ENCODE peak calls at places on chromosomes 4 and X, in seven cellular contexts. One of them, this sample, is unnamed.

GRCh38 chr4:7462509-7462971 is 27.8 kb upstream of the PSAPL1 start:
- DNase-seq in epithelial cell of esophagus: no peak
- DNase-seq in epithelial cell of proximal tubule: no peak
- DNase-seq in astrocyte of the spinal cord: no peak
- DNase-seq in brain microvascular endothelial cell: no peak
- DNase-seq in IMR-90: peak
- DNase-seq in transverse colon: no peak
- DNase-seq in this sample: no peak

GRCh38 chr4:174658246-174658645 is 136.0 kb upstream of the HPGD start:
- DNase-seq in epithelial cell of esophagus: no peak
- DNase-seq in epithelial cell of proximal tubule: no peak
- DNase-seq in astrocyte of the spinal cord: no peak
- DNase-seq in brain microvascular endothelial cell: no peak
- DNase-seq in IMR-90: no peak
- DNase-seq in transverse colon: no peak
- DNase-seq in this sample: no peak

GRCh38 chr4:57233391-57233790 is 123.2 kb upstream of the IGFBP7 start:
- DNase-seq in epithelial cell of esophagus: peak
- DNase-seq in epithelial cell of proximal tubule: no peak
- DNase-seq in astrocyte of the spinal cord: peak
- DNase-seq in brain microvascular endothelial cell: peak
- DNase-seq in IMR-90: peak
- DNase-seq in transverse colon: no peak
- DNase-seq in this sample: no peak

GRCh38 chr4:76905521-76905920 is 7.6 kb upstream of the SOWAHB start:
- DNase-seq in epithelial cell of esophagus: no peak
- DNase-seq in epithelial cell of proximal tubule: no peak
- DNase-seq in astrocyte of the spinal cord: peak
- DNase-seq in brain microvascular endothelial cell: peak
- DNase-seq in IMR-90: peak
- DNase-seq in transverse colon: no peak
- DNase-seq in this sample: peak

GRCh38 chr4:38567448-38567847 is 96.6 kb upstream of the KLF3 start:
- DNase-seq in epithelial cell of esophagus: peak
- DNase-seq in epithelial cell of proximal tubule: no peak
- DNase-seq in astrocyte of the spinal cord: no peak
- DNase-seq in brain microvascular endothelial cell: no peak
- DNase-seq in IMR-90: peak
- DNase-seq in transverse colon: no peak
- DNase-seq in this sample: no peak

GRCh38 chr4:119785963-119786362 is 157.4 kb upstream of the PDE5A start:
- DNase-seq in epithelial cell of esophagus: peak
- DNase-seq in epithelial cell of proximal tubule: no peak
- DNase-seq in astrocyte of the spinal cord: peak
- DNase-seq in brain microvascular endothelial cell: peak
- DNase-seq in IMR-90: peak
- DNase-seq in transverse colon: peak
- DNase-seq in this sample: no peak

GRCh38 chrX:37796302-37796701 is 16.4 kb downstream of the CYBB start:
- DNase-seq in epithelial cell of esophagus: no peak
- DNase-seq in epithelial cell of proximal tubule: no peak
- DNase-seq in astrocyte of the spinal cord: no peak
- DNase-seq in brain microvascular endothelial cell: no peak
- DNase-seq in IMR-90: no peak
- DNase-seq in transverse colon: no peak
- DNase-seq in this sample: no peak

GRCh38 chrX:63012574-63012973 is 338.6 kb downstream of the SPIN4 start:
- DNase-seq in epithelial cell of esophagus: no peak
- DNase-seq in epithelial cell of proximal tubule: no peak
- DNase-seq in astrocyte of the spinal cord: no peak
- DNase-seq in brain microvascular endothelial cell: no peak
- DNase-seq in IMR-90: no peak
- DNase-seq in transverse colon: no peak
- DNase-seq in this sample: no peak

GRCh38 chr4:41957634-41958033 is 22.4 kb downstream of the TMEM33 start:
- DNase-seq in epithelial cell of esophagus: peak
- DNase-seq in epithelial cell of proximal tubule: no peak
- DNase-seq in astrocyte of the spinal cord: no peak
- DNase-seq in brain microvascular endothelial cell: no peak
- DNase-seq in IMR-90: peak
- DNase-seq in transverse colon: no peak
- DNase-seq in this sample: no peak

GRCh38 chr4:21885241-21885640 is 63.3 kb downstream of the KCNIP4 start:
- DNase-seq in epithelial cell of esophagus: no peak
- DNase-seq in epithelial cell of proximal tubule: no peak
- DNase-seq in astrocyte of the spinal cord: peak
- DNase-seq in brain microvascular endothelial cell: peak
- DNase-seq in IMR-90: peak
- DNase-seq in transverse colon: no peak
- DNase-seq in this sample: peak

GRCh38 chrX:1419545-1420355 is 27.8 kb upstream of the SLC25A6 start:
- DNase-seq in epithelial cell of esophagus: no peak
- DNase-seq in epithelial cell of proximal tubule: no peak
- DNase-seq in astrocyte of the spinal cord: no peak
- DNase-seq in brain microvascular endothelial cell: no peak
- DNase-seq in IMR-90: no peak
- DNase-seq in transverse colon: no peak
- DNase-seq in this sample: no peak

GRCh38 chrX:42680651-42681050 is 97.3 kb downstream of the PPP1R2C start:
- DNase-seq in epithelial cell of esophagus: peak
- DNase-seq in epithelial cell of proximal tubule: no peak
- DNase-seq in astrocyte of the spinal cord: peak
- DNase-seq in brain microvascular endothelial cell: peak
- DNase-seq in IMR-90: no peak
- DNase-seq in transverse colon: no peak
- DNase-seq in this sample: no peak

GRCh38 chr4:145285928-145286327 is 105.5 kb upstream of the OTUD4 start:
- DNase-seq in epithelial cell of esophagus: peak
- DNase-seq in epithelial cell of proximal tubule: peak
- DNase-seq in astrocyte of the spinal cord: peak
- DNase-seq in brain microvascular endothelial cell: peak
- DNase-seq in IMR-90: peak
- DNase-seq in transverse colon: no peak
- DNase-seq in this sample: no peak

GRCh38 chrX:48703642-48704481 is 7.3 kb downstream of the SUV39H1 start:
- DNase-seq in epithelial cell of esophagus: peak
- DNase-seq in epithelial cell of proximal tubule: no peak
- DNase-seq in astrocyte of the spinal cord: peak
- DNase-seq in brain microvascular endothelial cell: no peak
- DNase-seq in IMR-90: peak
- DNase-seq in transverse colon: no peak
- DNase-seq in this sample: no peak

GRCh38 chrX:14064632-14065432 is 35.1 kb upstream of the GEMIN8 start:
- DNase-seq in epithelial cell of esophagus: peak
- DNase-seq in epithelial cell of proximal tubule: no peak
- DNase-seq in astrocyte of the spinal cord: peak
- DNase-seq in brain microvascular endothelial cell: peak
- DNase-seq in IMR-90: peak
- DNase-seq in transverse colon: peak
- DNase-seq in this sample: no peak

GRCh38 chrX:136219893-136220292 is 31.3 kb downstream of the MAP7D3 start:
- DNase-seq in epithelial cell of esophagus: no peak
- DNase-seq in epithelial cell of proximal tubule: no peak
- DNase-seq in astrocyte of the spinal cord: no peak
- DNase-seq in brain microvascular endothelial cell: no peak
- DNase-seq in IMR-90: no peak
- DNase-seq in transverse colon: no peak
- DNase-seq in this sample: no peak

GRCh38 chrX:123835661-123836371 is 24.0 kb upstream of the XIAP start:
- DNase-seq in epithelial cell of esophagus: peak
- DNase-seq in epithelial cell of proximal tubule: no peak
- DNase-seq in astrocyte of the spinal cord: peak
- DNase-seq in brain microvascular endothelial cell: peak
- DNase-seq in IMR-90: peak
- DNase-seq in transverse colon: peak
- DNase-seq in this sample: no peak

GRCh38 chrX:141405486-141405877 is 163.2 kb upstream of the SPANXC start:
- DNase-seq in epithelial cell of esophagus: peak
- DNase-seq in epithelial cell of proximal tubule: no peak
- DNase-seq in astrocyte of the spinal cord: peak
- DNase-seq in brain microvascular endothelial cell: peak
- DNase-seq in IMR-90: no peak
- DNase-seq in transverse colon: no peak
- DNase-seq in this sample: no peak

GRCh38 chr4:6409381-6409780 is 63.0 kb downstream of the PPP2R2C start:
- DNase-seq in epithelial cell of esophagus: no peak
- DNase-seq in epithelial cell of proximal tubule: no peak
- DNase-seq in astrocyte of the spinal cord: no peak
- DNase-seq in brain microvascular endothelial cell: no peak
- DNase-seq in IMR-90: no peak
- DNase-seq in transverse colon: no peak
- DNase-seq in this sample: no peak

GRCh38 chr4:184536070-184536880 is 61.9 kb upstream of the IRF2 start:
- DNase-seq in epithelial cell of esophagus: peak
- DNase-seq in epithelial cell of proximal tubule: no peak
- DNase-seq in astrocyte of the spinal cord: no peak
- DNase-seq in brain microvascular endothelial cell: no peak
- DNase-seq in IMR-90: no peak
- DNase-seq in transverse colon: peak
- DNase-seq in this sample: no peak

GRCh38 chr4:111712093-111712677 is 433.1 kb upstream of the FAM241A start:
- DNase-seq in epithelial cell of esophagus: no peak
- DNase-seq in epithelial cell of proximal tubule: no peak
- DNase-seq in astrocyte of the spinal cord: no peak
- DNase-seq in brain microvascular endothelial cell: no peak
- DNase-seq in IMR-90: no peak
- DNase-seq in transverse colon: no peak
- DNase-seq in this sample: no peak

GRCh38 chrX:133544105-133544504 is 128.8 kb upstream of the GPC4 start:
- DNase-seq in epithelial cell of esophagus: peak
- DNase-seq in epithelial cell of proximal tubule: peak
- DNase-seq in astrocyte of the spinal cord: peak
- DNase-seq in brain microvascular endothelial cell: peak
- DNase-seq in IMR-90: peak
- DNase-seq in transverse colon: no peak
- DNase-seq in this sample: no peak

GRCh38 chrX:135295238-135295943 is 13.9 kb upstream of the ETDC start:
- DNase-seq in epithelial cell of esophagus: peak
- DNase-seq in epithelial cell of proximal tubule: no peak
- DNase-seq in astrocyte of the spinal cord: peak
- DNase-seq in brain microvascular endothelial cell: peak
- DNase-seq in IMR-90: peak
- DNase-seq in transverse colon: peak
- DNase-seq in this sample: no peak

GRCh38 chr4:145815027-145815612 is 123.5 kb downstream of the ZNF827 start:
- DNase-seq in epithelial cell of esophagus: no peak
- DNase-seq in epithelial cell of proximal tubule: no peak
- DNase-seq in astrocyte of the spinal cord: no peak
- DNase-seq in brain microvascular endothelial cell: no peak
- DNase-seq in IMR-90: no peak
- DNase-seq in transverse colon: no peak
- DNase-seq in this sample: no peak

GRCh38 chrX:113412106-113412505 is 571.5 kb upstream of the AMOT start:
- DNase-seq in epithelial cell of esophagus: no peak
- DNase-seq in epithelial cell of proximal tubule: no peak
- DNase-seq in astrocyte of the spinal cord: no peak
- DNase-seq in brain microvascular endothelial cell: no peak
- DNase-seq in IMR-90: no peak
- DNase-seq in transverse colon: no peak
- DNase-seq in this sample: no peak

GRCh38 chr4:130747842-130748241 is 1651.9 kb downstream of the C4orf33 start:
- DNase-seq in epithelial cell of esophagus: peak
- DNase-seq in epithelial cell of proximal tubule: no peak
- DNase-seq in astrocyte of the spinal cord: peak
- DNase-seq in brain microvascular endothelial cell: no peak
- DNase-seq in IMR-90: no peak
- DNase-seq in transverse colon: no peak
- DNase-seq in this sample: no peak

DNA sequence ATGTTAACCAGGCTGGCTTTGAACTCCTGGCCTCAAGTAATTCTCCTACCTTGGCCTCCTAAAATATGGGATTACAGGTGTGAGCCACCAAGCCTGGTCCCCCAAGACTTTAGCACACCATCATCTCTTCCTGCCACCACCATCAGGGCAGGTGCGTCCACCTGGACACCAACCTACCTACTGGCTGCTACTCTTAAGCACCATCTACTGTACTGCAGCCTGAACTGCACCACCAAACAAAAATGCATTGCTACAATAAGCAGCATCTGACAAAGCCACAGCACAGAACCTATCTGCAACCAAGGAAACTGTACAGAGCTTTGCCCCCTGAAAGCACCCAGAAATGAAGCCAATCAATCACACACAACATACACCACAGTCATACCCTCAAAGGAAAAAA is 139.7 kb downstream of the EFHC2 start:
- DNase-seq in epithelial cell of esophagus: peak
- DNase-seq in epithelial cell of proximal tubule: no peak
- DNase-seq in astrocyte of the spinal cord: no peak
- DNase-seq in brain microvascular endothelial cell: no peak
- DNase-seq in IMR-90: no peak
- DNase-seq in transverse colon: no peak
- DNase-seq in this sample: no peak
- TF ChIP-seq CTCF in epithelial cell of esophagus: peak
- TF ChIP-seq CTCF in epithelial cell of proximal tubule: peak
- TF ChIP-seq CTCF in astrocyte of the spinal cord: peak
- TF ChIP-seq CTCF in brain microvascular endothelial cell: no peak
- TF ChIP-seq CTCF in IMR-90: no peak
- TF ChIP-seq CTCF in transverse colon: no peak
- TF ChIP-seq CTCF in this sample: no peak

GRCh38 chr4:54971474-54971950 is 153.9 kb downstream of the KDR start:
- DNase-seq in epithelial cell of esophagus: peak
- DNase-seq in epithelial cell of proximal tubule: peak
- DNase-seq in astrocyte of the spinal cord: peak
- DNase-seq in brain microvascular endothelial cell: peak
- DNase-seq in IMR-90: peak
- DNase-seq in transverse colon: no peak
- DNase-seq in this sample: peak
- TF ChIP-seq CTCF in epithelial cell of esophagus: peak
- TF ChIP-seq CTCF in epithelial cell of proximal tubule: peak
- TF ChIP-seq CTCF in astrocyte of the spinal cord: peak
- TF ChIP-seq CTCF in brain microvascular endothelial cell: peak
- TF ChIP-seq CTCF in IMR-90: peak
- TF ChIP-seq CTCF in transverse colon: peak
- TF ChIP-seq CTCF in this sample: peak

GRCh38 chr4:99734583-99735322 is 77.1 kb upstream of the C4orf54 start:
- DNase-seq in epithelial cell of esophagus: no peak
- DNase-seq in epithelial cell of proximal tubule: no peak
- DNase-seq in astrocyte of the spinal cord: no peak
- DNase-seq in brain microvascular endothelial cell: no peak
- DNase-seq in IMR-90: no peak
- DNase-seq in transverse colon: no peak
- DNase-seq in this sample: no peak
- TF ChIP-seq CTCF in epithelial cell of esophagus: no peak
- TF ChIP-seq CTCF in epithelial cell of proximal tubule: no peak
- TF ChIP-seq CTCF in astrocyte of the spinal cord: no peak
- TF ChIP-seq CTCF in brain microvascular endothelial cell: no peak
- TF ChIP-seq CTCF in IMR-90: no peak
- TF ChIP-seq CTCF in transverse colon: no peak
- TF ChIP-seq CTCF in this sample: no peak

GRCh38 chr4:61841710-61842109 is 641.6 kb downstream of the ADGRL3 start:
- DNase-seq in epithelial cell of esophagus: no peak
- DNase-seq in epithelial cell of proximal tubule: no peak
- DNase-seq in astrocyte of the spinal cord: no peak
- DNase-seq in brain microvascular endothelial cell: no peak
- DNase-seq in IMR-90: no peak
- DNase-seq in transverse colon: no peak
- DNase-seq in this sample: no peak

GRCh38 chr4:61831987-61832386 is 631.9 kb downstream of the ADGRL3 start:
- DNase-seq in epithelial cell of esophagus: no peak
- DNase-seq in epithelial cell of proximal tubule: no peak
- DNase-seq in astrocyte of the spinal cord: no peak
- DNase-seq in brain microvascular endothelial cell: no peak
- DNase-seq in IMR-90: no peak
- DNase-seq in transverse colon: no peak
- DNase-seq in this sample: no peak

GRCh38 chr4:61838072-61838471 is 637.9 kb downstream of the ADGRL3 start:
- DNase-seq in epithelial cell of esophagus: no peak
- DNase-seq in epithelial cell of proximal tubule: no peak
- DNase-seq in astrocyte of the spinal cord: no peak
- DNase-seq in brain microvascular endothelial cell: no peak
- DNase-seq in IMR-90: no peak
- DNase-seq in transverse colon: no peak
- DNase-seq in this sample: no peak

GRCh38 chr4:61837395-61837794 is 637.3 kb downstream of the ADGRL3 start:
- DNase-seq in epithelial cell of esophagus: no peak
- DNase-seq in epithelial cell of proximal tubule: no peak
- DNase-seq in astrocyte of the spinal cord: no peak
- DNase-seq in brain microvascular endothelial cell: no peak
- DNase-seq in IMR-90: no peak
- DNase-seq in transverse colon: no peak
- DNase-seq in this sample: no peak
- TF ChIP-seq CTCF in epithelial cell of esophagus: no peak
- TF ChIP-seq CTCF in epithelial cell of proximal tubule: no peak
- TF ChIP-seq CTCF in astrocyte of the spinal cord: no peak
- TF ChIP-seq CTCF in brain microvascular endothelial cell: no peak
- TF ChIP-seq CTCF in IMR-90: no peak
- TF ChIP-seq CTCF in transverse colon: no peak
- TF ChIP-seq CTCF in this sample: no peak

This sample was measured in AG09319.